ENCODE peak calls at places on chromosome 1, in five cellular contexts. Z is effector CD4-positive, alpha-beta T cell; H is AG20443; C is left cardiac atrium; N is DMS 273 treated with DMSO at 0.1 percent for 48 hours. J is an unnamed sample.

GRCh38 chr1:53155534-53155933 is 13.1 kb upstream of the SLC1A7 start:
- DNase-seq in Z (no peak), H (no peak), C (no peak), N (no peak), J (no peak)

GRCh38 chr1:173393655-173393993 is 83.5 kb upstream of the PRDX6 start:
- DNase-seq in Z (no peak), H (peak; percentile 41), C (no peak), N (no peak), J (no peak)

GRCh38 chr1:208434008-208434407 is 189.8 kb upstream of the PLXNA2 start:
- DNase-seq in Z (no peak), H (no peak), C (no peak), N (no peak), J (no peak)

GRCh38 chr1:3481836-3482589 is 27.5 kb downstream of the ARHGEF16 start:
- DNase-seq in Z (no peak), H (no peak), C (no peak), N (no peak), J (no peak)

GRCh38 chr1:185156321-185156853 is 366 bp downstream of the TRMT1L start:
- DNase-seq in Z (no peak), H (no peak), C (no peak), N (no peak), J (no peak)

GRCh38 chr1:213905315-213905714 is 82.5 kb upstream of the PROX1 start:
- DNase-seq in Z (no peak), H (no peak), C (peak; percentile 39), N (peak; percentile 36), J (no peak)

GRCh38 chr1:40315795-40316594 is 1.1 kb downstream of the COL9A2 start:
- DNase-seq in Z (no peak), H (no peak), C (no peak), N (peak; percentile 97), J (no peak)

GRCh38 chr1:89519779-89520358 is 4.8 kb upstream of the LRRC8B start:
- DNase-seq in Z (peak; percentile 16), H (peak; percentile 46), C (no peak), N (peak; percentile 3), J (no peak)

GRCh38 chr1:81549588-81550127 is 251.1 kb upstream of the ADGRL2 start:
- DNase-seq in Z (no peak), H (peak; percentile 51), C (no peak), N (no peak), J (no peak)

GRCh38 chr1:56911098-56911497 is 54.7 kb downstream of the C8B start:
- DNase-seq in Z (no peak), H (peak; percentile 26), C (no peak), N (no peak), J (no peak)

GRCh38 chr1:218802799-218803198 is 370.9 kb upstream of the LYPLAL1 start:
- DNase-seq in Z (no peak), H (no peak), C (no peak), N (no peak), J (no peak)

J was measured in ovary.